ENCODE peak calls at places on chromosomes 12 and 14, in four cellular contexts. One of them, this sample, is unnamed.

GRCh38 chr12:116919247-116919671 is 8.5 kb downstream of the FBXW8 start:
- DNase-seq in cardiac muscle cell: no peak
- DNase-seq in NAMALWA: peak
- DNase-seq in stimulated activated naive CD8-positive, alpha-beta T cell treated with anti-CD3 and anti-CD28 coated beads, Interleukin-15, amount 100 ng/mL, for 72 hours: no peak
- DNase-seq in this sample: no peak

GRCh38 chr12:65324056-65324455 is 45.6 kb downstream of the MSRB3 start:
- DNase-seq in stimulated activated naive CD8-positive, alpha-beta T cell treated with anti-CD3 and anti-CD28 coated beads, Interleukin-15, amount 100 ng/mL, for 72 hours: no peak
- DNase-seq in cardiac muscle cell: no peak
- DNase-seq in NAMALWA: no peak
- DNase-seq in this sample: no peak

GRCh38 chr14:81400852-81401251 is 728 bp upstream of the STON2 start:
- DNase-seq in NAMALWA: no peak
- DNase-seq in stimulated activated naive CD8-positive, alpha-beta T cell treated with anti-CD3 and anti-CD28 coated beads, Interleukin-15, amount 100 ng/mL, for 72 hours: peak
- DNase-seq in cardiac muscle cell: no peak
- DNase-seq in this sample: no peak

GRCh38 chr14:24081739-24082204 is 10.4 kb downstream of the CPNE6 start:
- DNase-seq in stimulated activated naive CD8-positive, alpha-beta T cell treated with anti-CD3 and anti-CD28 coated beads, Interleukin-15, amount 100 ng/mL, for 72 hours: no peak
- DNase-seq in cardiac muscle cell: no peak
- DNase-seq in NAMALWA: no peak
- DNase-seq in this sample: no peak

GRCh38 chr12:70467908-70468733 is 102.0 kb downstream of the KCNMB4 start:
- DNase-seq in cardiac muscle cell: no peak
- DNase-seq in stimulated activated naive CD8-positive, alpha-beta T cell treated with anti-CD3 and anti-CD28 coated beads, Interleukin-15, amount 100 ng/mL, for 72 hours: no peak
- DNase-seq in NAMALWA: peak
- DNase-seq in this sample: no peak

GRCh38 chr12:130102266-130102665 is 60.0 kb upstream of the FZD10 start:
- DNase-seq in NAMALWA: no peak
- DNase-seq in cardiac muscle cell: no peak
- DNase-seq in stimulated activated naive CD8-positive, alpha-beta T cell treated with anti-CD3 and anti-CD28 coated beads, Interleukin-15, amount 100 ng/mL, for 72 hours: no peak
- DNase-seq in this sample: no peak

GRCh38 chr12:101490286-101490920 is 15.3 kb downstream of the SPIC start:
- DNase-seq in cardiac muscle cell: peak
- DNase-seq in NAMALWA: peak
- DNase-seq in stimulated activated naive CD8-positive, alpha-beta T cell treated with anti-CD3 and anti-CD28 coated beads, Interleukin-15, amount 100 ng/mL, for 72 hours: no peak
- DNase-seq in this sample: peak

GRCh38 chr12:46675736-46676135 is 150.1 kb downstream of the SLC38A4 start:
- DNase-seq in cardiac muscle cell: peak
- DNase-seq in stimulated activated naive CD8-positive, alpha-beta T cell treated with anti-CD3 and anti-CD28 coated beads, Interleukin-15, amount 100 ng/mL, for 72 hours: no peak
- DNase-seq in NAMALWA: peak
- DNase-seq in this sample: no peak

GRCh38 chr12:96195845-96196451 is 1.8 kb downstream of the ELK3 start:
- DNase-seq in NAMALWA: no peak
- DNase-seq in cardiac muscle cell: peak
- DNase-seq in stimulated activated naive CD8-positive, alpha-beta T cell treated with anti-CD3 and anti-CD28 coated beads, Interleukin-15, amount 100 ng/mL, for 72 hours: peak
- DNase-seq in this sample: peak

GRCh38 chr12:93812616-93813015 is 135.4 kb downstream of the CRADD start:
- DNase-seq in NAMALWA: no peak
- DNase-seq in cardiac muscle cell: no peak
- DNase-seq in stimulated activated naive CD8-positive, alpha-beta T cell treated with anti-CD3 and anti-CD28 coated beads, Interleukin-15, amount 100 ng/mL, for 72 hours: no peak
- DNase-seq in this sample: no peak

GRCh38 chr12:48489012-48489411 is 6.7 kb downstream of the C12orf54 start:
- DNase-seq in cardiac muscle cell: no peak
- DNase-seq in NAMALWA: no peak
- DNase-seq in stimulated activated naive CD8-positive, alpha-beta T cell treated with anti-CD3 and anti-CD28 coated beads, Interleukin-15, amount 100 ng/mL, for 72 hours: no peak
- DNase-seq in this sample: no peak

GRCh38 chr12:129310346-129310745 is 457.1 kb downstream of the GLT1D1 start:
- DNase-seq in stimulated activated naive CD8-positive, alpha-beta T cell treated with anti-CD3 and anti-CD28 coated beads, Interleukin-15, amount 100 ng/mL, for 72 hours: no peak
- DNase-seq in NAMALWA: no peak
- DNase-seq in cardiac muscle cell: no peak
- DNase-seq in this sample: no peak

GRCh38 chr14:63940387-63940786 is 87.6 kb downstream of the SYNE2 start:
- DNase-seq in NAMALWA: no peak
- DNase-seq in stimulated activated naive CD8-positive, alpha-beta T cell treated with anti-CD3 and anti-CD28 coated beads, Interleukin-15, amount 100 ng/mL, for 72 hours: peak
- DNase-seq in cardiac muscle cell: no peak
- DNase-seq in this sample: no peak

GRCh38 chr12:1848146-1848545 is 27.8 kb downstream of the LRTM2 start:
- DNase-seq in cardiac muscle cell: no peak
- DNase-seq in NAMALWA: no peak
- DNase-seq in stimulated activated naive CD8-positive, alpha-beta T cell treated with anti-CD3 and anti-CD28 coated beads, Interleukin-15, amount 100 ng/mL, for 72 hours: no peak
- DNase-seq in this sample: no peak

GRCh38 chr14:71553779-71554178 is 378.4 kb upstream of the RGS6 start:
- DNase-seq in NAMALWA: no peak
- DNase-seq in cardiac muscle cell: no peak
- DNase-seq in stimulated activated naive CD8-positive, alpha-beta T cell treated with anti-CD3 and anti-CD28 coated beads, Interleukin-15, amount 100 ng/mL, for 72 hours: no peak
- DNase-seq in this sample: no peak